ENCODE peak calls at places on chromosome 3, in six cellular contexts. One of them, this sample, is unnamed.

GRCh38 chr3:196694202-196694638 is 17.8 kb downstream of the CEP19 start:
- DNase-seq in HepG2: no peak
- DNase-seq in NB4: peak; percentile 43
- DNase-seq in A549: peak; percentile 19
- DNase-seq in K562: no peak
- DNase-seq in GM12878: no peak
- DNase-seq in this sample: no peak

GRCh38 chr3:48399387-48400172 is 27.6 kb downstream of the FBXW12 start:
- DNase-seq in HepG2: no peak
- DNase-seq in NB4: peak; percentile 33
- DNase-seq in A549: no peak
- DNase-seq in K562: peak; percentile 3
- DNase-seq in GM12878: no peak
- DNase-seq in this sample: no peak

GRCh38 chr3:44924102-44925084 is 50.0 kb downstream of the TGM4 start:
- DNase-seq in HepG2: no peak
- DNase-seq in NB4: no peak
- DNase-seq in A549: no peak
- DNase-seq in K562: no peak
- DNase-seq in GM12878: no peak
- DNase-seq in this sample: no peak

GRCh38 chr3:174758943-174759342 is 100.2 kb upstream of the NAALADL2 start:
- DNase-seq in HepG2: no peak
- DNase-seq in NB4: no peak
- DNase-seq in A549: no peak
- DNase-seq in K562: no peak
- DNase-seq in GM12878: no peak
- DNase-seq in this sample: no peak

GRCh38 chr3:50078622-50079021 is 10.1 kb upstream of the RBM5 start:
- DNase-seq in HepG2: no peak
- DNase-seq in NB4: peak; percentile 7
- DNase-seq in A549: no peak
- DNase-seq in K562: no peak
- DNase-seq in GM12878: no peak
- DNase-seq in this sample: no peak

GRCh38 chr3:161253711-161254110 is 32.6 kb downstream of the NMD3 start:
- DNase-seq in HepG2: no peak
- DNase-seq in NB4: no peak
- DNase-seq in A549: no peak
- DNase-seq in K562: no peak
- DNase-seq in GM12878: no peak
- DNase-seq in this sample: peak; percentile 21

GRCh38 chr3:190528721-190529120 is 14.8 kb downstream of the IL1RAP start:
- DNase-seq in HepG2: no peak
- DNase-seq in NB4: peak; percentile 61
- DNase-seq in A549: no peak
- DNase-seq in K562: no peak
- DNase-seq in GM12878: no peak
- DNase-seq in this sample: no peak

GRCh38 chr3:107367353-107367752 is 9.9 kb upstream of the CCDC54 start:
- DNase-seq in HepG2: no peak
- DNase-seq in NB4: peak; percentile 62
- DNase-seq in A549: peak; percentile 28
- DNase-seq in K562: peak; percentile 47
- DNase-seq in GM12878: no peak
- DNase-seq in this sample: no peak

GRCh38 chr3:134029734-134030381 is at the start of gene SLCO2A1:
- DNase-seq in HepG2: no peak
- DNase-seq in NB4: peak; percentile 51
- DNase-seq in A549: peak; percentile 12
- DNase-seq in K562: no peak
- DNase-seq in GM12878: no peak
- DNase-seq in this sample: peak; percentile 23

GRCh38 chr3:69020424-69020823 is 6.9 kb upstream of the EOGT start:
- DNase-seq in HepG2: no peak
- DNase-seq in NB4: no peak
- DNase-seq in A549: no peak
- DNase-seq in K562: no peak
- DNase-seq in GM12878: no peak
- DNase-seq in this sample: no peak

GRCh38 chr3:126315083-126315658 is 42.0 kb downstream of the KLF15 start:
- DNase-seq in HepG2: no peak
- DNase-seq in NB4: no peak
- DNase-seq in A549: no peak
- DNase-seq in K562: no peak
- DNase-seq in GM12878: no peak
- DNase-seq in this sample: no peak

GRCh38 chr3:29282431-29283296 is 1.8 kb downstream of the RBMS3 start:
- DNase-seq in HepG2: no peak
- DNase-seq in NB4: no peak
- DNase-seq in A549: no peak
- DNase-seq in K562: no peak
- DNase-seq in GM12878: no peak
- DNase-seq in this sample: peak; percentile 86

GRCh38 chr3:106809633-106810460 is 567.4 kb upstream of the CCDC54 start:
- DNase-seq in HepG2: no peak
- DNase-seq in NB4: no peak
- DNase-seq in A549: no peak
- DNase-seq in K562: no peak
- DNase-seq in GM12878: no peak
- DNase-seq in this sample: peak; percentile 31

GRCh38 chr3:31448035-31448881 is 84.5 kb upstream of the STT3B start:
- DNase-seq in HepG2: peak; percentile 53
- DNase-seq in NB4: peak; percentile 33
- DNase-seq in A549: no peak
- DNase-seq in K562: no peak
- DNase-seq in GM12878: no peak
- DNase-seq in this sample: peak; percentile 26

GRCh38 chr3:110526732-110527727 is 544.6 kb upstream of the NECTIN3 start:
- DNase-seq in HepG2: no peak
- DNase-seq in NB4: no peak
- DNase-seq in A549: peak; percentile 10
- DNase-seq in K562: peak; percentile 10
- DNase-seq in GM12878: no peak
- DNase-seq in this sample: peak; percentile 82

GRCh38 chr3:108388136-108389132 is 92.1 kb downstream of the HHLA2 start:
- DNase-seq in HepG2: no peak
- DNase-seq in NB4: no peak
- DNase-seq in A549: no peak
- DNase-seq in K562: no peak
- DNase-seq in GM12878: peak; percentile 70
- DNase-seq in this sample: no peak

GRCh38 chr3:25471081-25471768 is 43.2 kb downstream of the RARB start:
- DNase-seq in HepG2: no peak
- DNase-seq in NB4: no peak
- DNase-seq in A549: no peak
- DNase-seq in K562: no peak
- DNase-seq in GM12878: no peak
- DNase-seq in this sample: peak; percentile 46

GRCh38 chr3:196179380-196180308 is 31.6 kb downstream of the ZDHHC19 start:
- DNase-seq in HepG2: no peak
- DNase-seq in NB4: peak; percentile 92
- DNase-seq in A549: no peak
- DNase-seq in K562: peak; percentile 68
- DNase-seq in GM12878: peak; percentile 98
- DNase-seq in this sample: peak; percentile 25

GRCh38 chr3:101964861-101965260 is 115.5 kb downstream of the NFKBIZ start:
- DNase-seq in HepG2: no peak
- DNase-seq in NB4: no peak
- DNase-seq in A549: no peak
- DNase-seq in K562: no peak
- DNase-seq in GM12878: no peak
- DNase-seq in this sample: no peak

GRCh38 chr3:194339836-194340235 is 11.3 kb downstream of the CPN2 start:
- DNase-seq in HepG2: no peak
- DNase-seq in NB4: no peak
- DNase-seq in A549: no peak
- DNase-seq in K562: no peak
- DNase-seq in GM12878: no peak
- DNase-seq in this sample: no peak

GRCh38 chr3:58254144-58254543 is 16.6 kb downstream of the ABHD6 start:
- DNase-seq in HepG2: no peak
- DNase-seq in NB4: no peak
- DNase-seq in A549: no peak
- DNase-seq in K562: no peak
- DNase-seq in GM12878: no peak
- DNase-seq in this sample: no peak

GRCh38 chr3:134772591-134772990 is 22.5 kb upstream of the EPHB1 start:
- DNase-seq in HepG2: no peak
- DNase-seq in NB4: no peak
- DNase-seq in A549: no peak
- DNase-seq in K562: no peak
- DNase-seq in GM12878: no peak
- DNase-seq in this sample: no peak

GRCh38 chr3:36362973-36363372 is 17.3 kb upstream of the STAC start:
- DNase-seq in HepG2: peak; percentile 70
- DNase-seq in NB4: no peak
- DNase-seq in A549: peak; percentile 62
- DNase-seq in K562: no peak
- DNase-seq in GM12878: no peak
- DNase-seq in this sample: no peak

DNA sequence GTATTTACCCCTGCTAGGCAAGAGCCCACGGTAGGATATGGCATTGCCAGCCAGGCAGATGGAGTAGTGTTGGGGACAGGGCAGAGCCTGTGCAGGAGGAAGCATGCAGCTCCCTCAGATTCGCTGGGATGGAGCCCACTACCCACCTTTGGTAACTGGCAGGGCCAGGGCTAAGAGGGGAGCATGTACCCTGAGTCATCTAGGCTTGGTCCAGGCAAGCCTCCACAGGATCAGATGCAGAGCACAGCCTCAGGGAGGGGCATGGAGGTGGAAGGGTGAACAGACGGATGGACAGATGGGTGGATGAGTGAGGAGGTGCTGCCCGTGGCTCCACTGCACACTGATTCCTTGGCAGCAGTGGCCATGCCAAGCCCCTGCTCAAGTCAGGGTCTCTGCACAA is 33.0 kb downstream of the IL20RB start:
- DNase-seq in HepG2: no peak
- DNase-seq in NB4: no peak
- DNase-seq in A549: no peak
- DNase-seq in K562: no peak
- DNase-seq in GM12878: no peak
- DNase-seq in this sample: no peak
- TF ChIP-seq MYC in HepG2: no peak
- TF ChIP-seq MYC in NB4: no peak
- TF ChIP-seq MYC in A549: no peak
- TF ChIP-seq MYC in K562: no peak
- TF ChIP-seq MYC in GM12878: no peak
- TF ChIP-seq MYC in this sample: no peak

GRCh38 chr3:46293991-46294833 is 52.0 kb downstream of the CCR3 start:
- DNase-seq in HepG2: no peak
- DNase-seq in NB4: no peak
- DNase-seq in A549: no peak
- DNase-seq in K562: no peak
- DNase-seq in GM12878: no peak
- DNase-seq in this sample: no peak
- TF ChIP-seq MYC in HepG2: no peak
- TF ChIP-seq MYC in NB4: no peak
- TF ChIP-seq MYC in A549: no peak
- TF ChIP-seq MYC in K562: no peak
- TF ChIP-seq MYC in GM12878: no peak
- TF ChIP-seq MYC in this sample: no peak

DNA sequence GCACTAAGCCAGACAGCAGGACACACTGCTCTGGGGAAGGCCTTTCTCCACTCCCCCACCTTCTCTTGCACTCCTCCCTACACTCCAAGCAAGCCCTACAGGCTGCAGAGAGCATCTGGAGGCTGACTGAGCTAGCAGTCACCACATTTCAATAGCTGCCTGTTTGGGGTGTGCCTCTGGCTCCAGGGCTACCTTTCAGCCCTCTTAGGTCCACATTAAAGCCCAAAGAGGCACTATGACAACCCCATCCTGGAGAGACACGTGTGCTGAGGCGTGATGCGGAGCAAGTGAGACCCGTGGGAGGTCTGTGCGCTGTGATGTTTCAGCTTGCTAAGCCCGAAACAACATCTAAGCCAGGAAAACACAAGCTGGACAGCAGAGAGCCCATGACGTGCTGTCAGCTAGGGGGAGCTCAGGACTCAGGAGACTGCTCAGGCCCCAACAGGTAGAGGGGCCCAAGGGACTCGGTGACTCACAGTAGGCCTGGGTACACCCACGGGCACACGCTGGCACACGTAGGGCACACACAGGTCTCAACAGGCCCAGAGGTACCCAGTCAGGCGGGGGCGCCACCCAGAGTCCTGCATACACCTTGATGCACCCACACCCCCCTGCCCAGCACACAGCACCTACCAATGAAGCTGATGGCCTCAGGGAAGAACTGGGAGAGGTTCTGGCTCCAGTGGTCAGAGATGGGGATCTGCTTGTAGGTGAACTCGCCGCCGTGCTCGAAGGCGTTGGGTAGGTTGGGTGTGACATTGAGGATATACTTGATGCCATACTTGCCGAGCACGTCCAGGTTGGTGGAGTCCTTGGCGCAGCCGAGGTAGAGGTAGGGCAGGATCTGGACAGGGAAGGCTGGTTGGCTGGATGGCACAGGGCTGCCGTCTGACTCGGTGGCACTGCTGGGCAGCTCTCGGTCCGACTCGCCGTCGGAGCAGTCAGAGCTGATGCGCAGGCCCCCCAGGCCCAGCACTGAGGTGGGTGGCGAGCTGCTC is 2.8 kb downstream of the DUSP7 start:
- DNase-seq in HepG2: no peak
- DNase-seq in NB4: peak; percentile 76
- DNase-seq in A549: no peak
- DNase-seq in K562: no peak
- DNase-seq in GM12878: peak; percentile 45
- DNase-seq in this sample: peak; percentile 62
- TF ChIP-seq MYC in HepG2: no peak
- TF ChIP-seq MYC in NB4: no peak
- TF ChIP-seq MYC in A549: no peak
- TF ChIP-seq MYC in K562: no peak
- TF ChIP-seq MYC in GM12878: no peak
- TF ChIP-seq MYC in this sample: no peak

DNA sequence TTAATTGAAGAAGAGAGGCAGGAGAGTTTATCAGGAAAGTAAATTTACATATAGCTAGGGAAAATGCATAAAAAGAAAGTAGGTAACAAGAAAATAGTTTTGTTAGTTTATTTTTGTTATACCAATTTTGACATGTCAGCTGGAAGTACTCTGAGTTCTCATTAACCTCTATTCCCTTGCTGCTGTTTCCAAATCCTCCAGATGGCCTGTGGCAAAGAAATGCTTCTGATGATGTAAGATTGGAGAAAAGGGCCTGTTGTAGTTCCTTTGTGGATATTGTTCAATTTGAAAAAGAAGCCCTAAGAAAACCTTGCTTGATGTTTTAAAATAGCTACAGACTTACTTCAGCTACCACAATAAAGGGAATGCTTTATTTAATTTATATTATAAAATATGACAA is 192.9 kb upstream of the SLITRK3 start:
- DNase-seq in HepG2: no peak
- DNase-seq in NB4: no peak
- DNase-seq in A549: no peak
- DNase-seq in K562: no peak
- DNase-seq in GM12878: no peak
- DNase-seq in this sample: no peak
- TF ChIP-seq MYC in HepG2: no peak
- TF ChIP-seq MYC in NB4: no peak
- TF ChIP-seq MYC in A549: no peak
- TF ChIP-seq MYC in K562: no peak
- TF ChIP-seq MYC in GM12878: no peak
- TF ChIP-seq MYC in this sample: no peak

GRCh38 chr3:123027292-123028232 is at the start of gene SEMA5B:
- DNase-seq in HepG2: no peak
- DNase-seq in NB4: no peak
- DNase-seq in A549: peak; percentile 36
- DNase-seq in K562: peak; percentile 57
- DNase-seq in GM12878: no peak
- DNase-seq in this sample: peak; percentile 28
- TF ChIP-seq MYC in HepG2: no peak
- TF ChIP-seq MYC in NB4: no peak
- TF ChIP-seq MYC in A549: no peak
- TF ChIP-seq MYC in K562: no peak
- TF ChIP-seq MYC in GM12878: no peak
- TF ChIP-seq MYC in this sample: no peak